ENCODE peak calls at places on chromosomes 12 and 14, in five cellular contexts. K is A549, I is K562, S is GM12878, E is GM23338. H is an unnamed sample.

GRCh38 chr14:63717704-63718103 is 10.2 kb downstream of the SGPP1 start:
- DNase-seq in K (no peak), I (peak; percentile 16), S (no peak), E (peak; percentile 49), H (no peak)

GRCh38 chr12:124680863-124681778 is 113.7 kb upstream of the NCOR2 start:
- DNase-seq in K (peak; percentile 98), I (peak; percentile 76), S (peak; percentile 71), E (peak; percentile 63), H (peak; percentile 80)

GRCh38 chr12:70637286-70637685 is at the start of gene PTPRB:
- DNase-seq in K (no peak), I (no peak), S (no peak), E (no peak), H (no peak)

GRCh38 chr12:89379839-89380467 is 27.7 kb upstream of the DUSP6 start:
- DNase-seq in K (no peak), I (no peak), S (no peak), E (no peak), H (no peak)

GRCh38 chr12:110279561-110279960 is 1.5 kb upstream of the ATP2A2 start:
- DNase-seq in K (no peak), I (no peak), S (no peak), E (peak; percentile 24), H (no peak)

GRCh38 chr12:87441511-87441910 is 587.7 kb downstream of the C12orf50 start:
- DNase-seq in K (no peak), I (no peak), S (no peak), E (no peak), H (no peak)

GRCh38 chr14:74414380-74414779 is 11.6 kb downstream of the SYNDIG1L start:
- DNase-seq in K (no peak), I (no peak), S (no peak), E (peak; percentile 82), H (no peak)

GRCh38 chr12:110745632-110746284 is 3.1 kb upstream of the PPP1CC start:
- DNase-seq in K (no peak), I (no peak), S (no peak), E (no peak), H (no peak)

GRCh38 chr12:42617622-42618021 is 28.1 kb upstream of the PRICKLE1 start:
- DNase-seq in K (no peak), I (no peak), S (no peak), E (no peak), H (no peak)

GRCh38 chr12:115294443-115295133 is 610.6 kb upstream of the TBX3 start:
- DNase-seq in K (no peak), I (no peak), S (no peak), E (no peak), H (no peak)

GRCh38 chr12:91053951-91054715 is 3.7 kb downstream of the KERA start:
- DNase-seq in K (no peak), I (no peak), S (no peak), E (no peak), H (no peak)

GRCh38 chr14:22200977-22201605 is 387.9 kb downstream of the DAD1 start:
- DNase-seq in K (peak; percentile 16), I (peak; percentile 8), S (peak; percentile 3), E (peak; percentile 86), H (peak; percentile 71)

GRCh38 chr14:69291891-69292586 is 32.1 kb downstream of the GALNT16 start:
- DNase-seq in K (no peak), I (no peak), S (no peak), E (no peak), H (no peak)

GRCh38 chr12:3117144-3117581 is 40.0 kb downstream of the TSPAN9 start:
- DNase-seq in K (no peak), I (no peak), S (no peak), E (no peak), H (no peak)

GRCh38 chr14:39241637-39242036 is 7.9 kb downstream of the MIA2 start:
- DNase-seq in K (no peak), I (no peak), S (no peak), E (no peak), H (no peak)

GRCh38 chr12:48901278-48901677 is 24.0 kb downstream of the FKBP11 start:
- DNase-seq in K (no peak), I (no peak), S (peak; percentile 27), E (no peak), H (no peak)

GRCh38 chr14:59273737-59274136 is 85.3 kb downstream of the DAAM1 start:
- DNase-seq in K (no peak), I (no peak), S (no peak), E (no peak), H (no peak)

GRCh38 chr14:29743566-29743965 is 184.1 kb downstream of the PRKD1 start:
- DNase-seq in K (no peak), I (no peak), S (no peak), E (no peak), H (no peak)

GRCh38 chr12:112524676-112525425 is 106.1 kb downstream of the PTPN11 start:
- DNase-seq in K (peak; percentile 31), I (no peak), S (no peak), E (peak; percentile 44), H (no peak)

GRCh38 chr12:60148831-60149230 is 553.0 kb downstream of the SLC16A7 start:
- DNase-seq in K (no peak), I (no peak), S (no peak), E (no peak), H (no peak)

GRCh38 chr14:33996450-33996849 is 45.6 kb upstream of the EGLN3 start:
- DNase-seq in K (no peak), I (no peak), S (no peak), E (no peak), H (no peak)

GRCh38 chr14:24851837-24852236 is 198.1 kb downstream of the STXBP6 start:
- DNase-seq in K (no peak), I (no peak), S (no peak), E (no peak), H (no peak)

GRCh38 chr12:74790958-74791357 is 253.3 kb downstream of the ATXN7L3B start:
- DNase-seq in K (no peak), I (no peak), S (no peak), E (peak; percentile 7), H (no peak)

GRCh38 chr14:47541652-47542051 is 133.8 kb downstream of the MDGA2 start:
- DNase-seq in K (no peak), I (no peak), S (no peak), E (peak; percentile 16), H (no peak)
- TF ChIP-seq JUNB in K (no peak), I (no peak), S (no peak), E (no peak), H (no peak)

DNA sequence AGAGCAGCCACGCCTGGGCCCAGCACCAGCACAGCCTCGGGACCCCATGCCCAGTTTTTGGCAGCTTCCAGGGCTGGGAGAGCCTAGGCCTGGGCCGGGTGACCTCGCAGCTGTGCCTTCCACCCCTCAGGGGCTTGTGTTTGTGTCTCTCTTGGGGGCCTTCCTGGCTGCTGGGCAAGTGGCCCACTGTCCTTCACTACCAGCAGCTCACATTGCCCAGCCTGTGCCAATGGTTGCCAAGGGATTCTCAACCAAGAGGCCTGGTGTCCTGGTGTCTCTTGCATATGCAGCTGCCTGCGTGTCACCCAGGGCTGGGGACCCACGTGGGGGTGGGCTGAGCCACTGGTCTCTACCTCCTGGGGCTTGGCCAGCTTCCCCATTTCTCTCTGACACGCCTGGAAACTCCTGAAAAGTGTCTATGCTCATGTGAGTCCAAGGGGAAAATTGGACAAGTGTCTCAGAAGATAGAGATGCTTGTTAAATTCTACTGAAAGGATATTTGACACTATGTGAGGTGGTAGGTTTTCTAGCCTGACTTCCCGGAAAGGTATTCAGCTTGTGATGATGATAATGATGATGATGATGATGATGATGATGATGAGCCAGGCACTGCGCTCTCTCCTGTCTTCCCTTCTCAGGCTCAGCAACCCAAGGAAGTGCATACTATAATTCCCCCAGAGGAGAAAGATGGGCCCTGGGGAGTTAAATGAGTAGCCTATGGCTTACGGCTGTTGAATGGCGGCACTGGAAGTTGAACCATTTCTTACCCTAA is 48.8 kb upstream of the ESRRB start:
- DNase-seq in K (no peak), I (no peak), S (no peak), E (no peak), H (no peak)
- TF ChIP-seq JUNB in K (no peak), I (no peak), S (no peak), E (no peak), H (no peak)

GRCh38 chr12:14892726-14893442 is 7.2 kb upstream of the MGP start:
- DNase-seq in K (no peak), I (peak; percentile 21), S (no peak), E (no peak), H (peak; percentile 5)
- TF ChIP-seq JUNB in K (no peak), I (no peak), S (no peak), E (no peak), H (no peak)

DNA sequence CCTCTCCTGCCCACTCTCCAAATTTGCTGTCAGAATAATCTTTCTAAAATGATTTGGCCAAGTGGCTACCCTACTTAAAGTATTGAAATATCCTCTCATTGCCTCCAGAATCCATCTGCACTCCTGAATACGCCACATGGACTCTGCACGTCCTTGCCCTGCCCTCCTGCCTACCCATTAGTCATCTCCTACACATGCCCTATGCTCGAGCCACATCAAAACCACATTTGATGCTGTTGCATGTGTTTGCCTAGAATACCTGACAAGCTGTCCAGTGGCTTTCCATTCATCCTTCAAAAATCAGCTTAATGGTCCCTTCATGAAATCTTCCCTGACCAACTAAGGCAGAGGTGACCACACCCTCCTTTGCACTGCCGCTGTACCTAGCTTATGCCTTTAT is 17.0 kb downstream of the VCPKMT start:
- DNase-seq in K (no peak), I (no peak), S (no peak), E (no peak), H (peak; percentile 25)
- TF ChIP-seq JUNB in K (no peak), I (no peak), S (no peak), E (no peak), H (no peak)

DNA sequence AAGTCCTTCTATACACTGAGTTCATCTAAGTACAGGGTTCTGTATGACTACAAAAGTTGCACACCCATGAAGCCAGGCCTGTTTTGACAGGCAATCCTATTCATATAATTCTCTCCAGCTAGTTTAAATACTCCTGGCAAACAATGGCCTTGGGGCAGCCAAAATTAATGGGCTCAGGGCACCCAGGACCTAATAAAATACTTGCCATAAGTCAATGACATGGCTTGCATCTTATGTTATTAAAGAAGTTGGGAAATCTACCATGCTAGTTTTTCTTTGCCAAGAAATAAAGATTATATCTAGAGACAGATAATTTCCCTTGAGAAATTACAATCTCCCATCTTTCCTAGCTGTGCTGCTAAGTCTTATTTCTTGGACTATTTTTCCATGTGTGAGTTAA is 11.1 kb upstream of the TMTC1 start:
- DNase-seq in K (no peak), I (no peak), S (no peak), E (no peak), H (no peak)
- TF ChIP-seq JUNB in K (no peak), I (no peak), S (no peak), E (no peak), H (no peak)